ENCODE peak calls at places on chromosomes 5 and 9, in five cellular contexts. H is left ventricle myocardium superior, E is neural crest cell, W is GF-D8, X is ureter. K is an unnamed sample.

GRCh38 chr9:87336914-87337333 is 160.7 kb upstream of the DAPK1 start:
- DNase-seq in H (no peak), X (no peak), W (peak; percentile 35), E (no peak), K (no peak)

GRCh38 chr5:10115669-10116068 is 134.0 kb downstream of the ATPSCKMT start:
- DNase-seq in W (no peak), H (no peak), X (no peak), E (no peak), K (no peak)

GRCh38 chr5:132770476-132771159 is 6.4 kb downstream of the SEPTIN8 start:
- DNase-seq in H (no peak), E (no peak), W (no peak), X (no peak), K (no peak)

GRCh38 chr9:71004196-71004595 is 117.2 kb downstream of the TRPM3 start:
- DNase-seq in E (no peak), W (no peak), X (no peak), H (no peak), K (no peak)

GRCh38 chr5:54115768-54116403 is 194.5 kb downstream of the ARL15 start:
- DNase-seq in E (no peak), W (no peak), H (no peak), X (no peak), K (no peak)

GRCh38 chr5:37871023-37871815 is 31.4 kb upstream of the GDNF start:
- DNase-seq in W (no peak), E (no peak), H (no peak), X (no peak), K (no peak)

GRCh38 chr5:140567136-140567818 is 2.6 kb downstream of the SLC35A4 start:
- DNase-seq in W (no peak), X (no peak), H (no peak), E (no peak), K (no peak)

GRCh38 chr5:103498800-103499199 is 63.8 kb downstream of the NUDT12 start:
- DNase-seq in H (no peak), X (no peak), W (no peak), E (peak; percentile 25), K (no peak)

GRCh38 chr9:3993783-3994182 is 306.1 kb downstream of the GLIS3 start:
- DNase-seq in W (no peak), H (no peak), X (no peak), E (no peak), K (no peak)

GRCh38 chr9:97803167-97804058 is 49.6 kb upstream of the FOXE1 start:
- DNase-seq in E (peak; percentile 55), X (peak; percentile 82), W (no peak), H (peak; percentile 84), K (peak; percentile 79)

GRCh38 chr5:180001742-180002141 is 69.8 kb downstream of the RNF130 start:
- DNase-seq in H (no peak), E (no peak), W (no peak), X (no peak), K (no peak)

GRCh38 chr5:76490970-76491369 is 87.9 kb downstream of the IQGAP2 start:
- DNase-seq in E (no peak), H (no peak), W (no peak), X (no peak), K (no peak)

GRCh38 chr9:112750111-112750766 is at the start of gene SNX30:
- DNase-seq in H (peak; percentile 95), X (peak; percentile 91), W (peak; percentile 75), E (peak; percentile 78), K (peak; percentile 91)

GRCh38 chr5:171478946-171479775 is 59.7 kb downstream of the FGF18 start:
- DNase-seq in H (no peak), X (no peak), W (no peak), E (no peak), K (no peak)

GRCh38 chr5:169258372-169259000 is 42.5 kb downstream of the SLIT3 start:
- DNase-seq in E (no peak), H (no peak), W (no peak), X (peak; percentile 12), K (no peak)

GRCh38 chr9:89865357-89865756 is 260.5 kb downstream of the GADD45G start:
- DNase-seq in W (no peak), H (no peak), X (no peak), E (no peak), K (no peak)

GRCh38 chr9:137111788-137112563 is 2.6 kb downstream of the DPP7 start:
- DNase-seq in W (no peak), E (no peak), X (no peak), H (no peak), K (no peak)

GRCh38 chr9:136213733-136214132 is 8.8 kb upstream of the LHX3 start:
- DNase-seq in X (no peak), E (no peak), H (no peak), W (no peak), K (no peak)

GRCh38 chr9:27203783-27204182 is 93.2 kb downstream of the EQTN start:
- DNase-seq in X (no peak), W (no peak), E (no peak), H (no peak), K (no peak)

GRCh38 chr5:10505517-10506095 is 58.3 kb upstream of the ANKRD33B start:
- DNase-seq in W (peak; percentile 89), X (no peak), E (no peak), H (no peak), K (no peak)

GRCh38 chr5:80184235-80185023 is 71.4 kb downstream of the SERINC5 start:
- DNase-seq in W (no peak), X (no peak), H (no peak), E (no peak), K (no peak)

GRCh38 chr5:73201547-73202513 is 28.8 kb downstream of the TMEM174 start:
- DNase-seq in W (no peak), X (peak; percentile 89), E (peak; percentile 80), H (peak; percentile 73), K (peak; percentile 90)